ENCODE peak calls at places on chromosomes 7 and 10, in four cellular contexts. One of them, this sample, is unnamed.

GRCh38 chr7:21942955-21943354 is 2.7 kb downstream of the CDCA7L start:
- DNase-seq in kidney epithelial cell: no peak
- DNase-seq in MCF 10A: no peak
- DNase-seq in mammary epithelial cell: no peak
- DNase-seq in this sample: no peak

GRCh38 chr10:88282876-88283275 is 300.2 kb downstream of the RNLS start:
- DNase-seq in kidney epithelial cell: no peak
- DNase-seq in MCF 10A: peak; percentile 5
- DNase-seq in mammary epithelial cell: no peak
- DNase-seq in this sample: no peak

GRCh38 chr10:47299989-47300931 is at the start of gene GDF10:
- DNase-seq in kidney epithelial cell: no peak
- DNase-seq in MCF 10A: no peak
- DNase-seq in mammary epithelial cell: no peak
- DNase-seq in this sample: no peak

GRCh38 chr7:85178531-85179298 is 8.1 kb downstream of the SEMA3D start:
- DNase-seq in kidney epithelial cell: no peak
- DNase-seq in MCF 10A: no peak
- DNase-seq in mammary epithelial cell: no peak
- DNase-seq in this sample: no peak

GRCh38 chr7:30116771-30117170 is 18.0 kb upstream of the MTURN start:
- DNase-seq in kidney epithelial cell: no peak
- DNase-seq in MCF 10A: no peak
- DNase-seq in mammary epithelial cell: no peak
- DNase-seq in this sample: peak; percentile 41

GRCh38 chr10:89086801-89087513 is 96.4 kb downstream of the FAS start:
- DNase-seq in kidney epithelial cell: no peak
- DNase-seq in MCF 10A: peak; percentile 33
- DNase-seq in mammary epithelial cell: no peak
- DNase-seq in this sample: peak; percentile 93

GRCh38 chr10:76071638-76072317 is 640.4 kb downstream of the LRMDA start:
- DNase-seq in kidney epithelial cell: no peak
- DNase-seq in MCF 10A: no peak
- DNase-seq in mammary epithelial cell: no peak
- DNase-seq in this sample: peak; percentile 48

GRCh38 chr10:113651021-113651420 is 12.8 kb downstream of the NRAP start:
- DNase-seq in kidney epithelial cell: no peak
- DNase-seq in MCF 10A: no peak
- DNase-seq in mammary epithelial cell: no peak
- DNase-seq in this sample: no peak

GRCh38 chr7:137337902-137338301 is 5.6 kb downstream of the PTN start:
- DNase-seq in kidney epithelial cell: no peak
- DNase-seq in MCF 10A: peak; percentile 18
- DNase-seq in mammary epithelial cell: no peak
- DNase-seq in this sample: no peak

GRCh38 chr10:12995425-12995861 is 6.1 kb downstream of the CCDC3 start:
- DNase-seq in kidney epithelial cell: no peak
- DNase-seq in MCF 10A: no peak
- DNase-seq in mammary epithelial cell: no peak
- DNase-seq in this sample: no peak

GRCh38 chr7:29398011-29398410 is 165.6 kb upstream of the PRR15 start:
- DNase-seq in kidney epithelial cell: no peak
- DNase-seq in MCF 10A: no peak
- DNase-seq in mammary epithelial cell: no peak
- DNase-seq in this sample: no peak

GRCh38 chr10:22486431-22486830 is 141.1 kb downstream of the SPAG6 start:
- DNase-seq in kidney epithelial cell: no peak
- DNase-seq in MCF 10A: no peak
- DNase-seq in mammary epithelial cell: no peak
- DNase-seq in this sample: no peak

GRCh38 chr7:131849472-131849871 is 293.0 kb upstream of the PODXL start:
- DNase-seq in kidney epithelial cell: no peak
- DNase-seq in MCF 10A: no peak
- DNase-seq in mammary epithelial cell: no peak
- DNase-seq in this sample: no peak

GRCh38 chr10:112376578-112376855 is 2.6 kb downstream of the ACSL5 start:
- DNase-seq in kidney epithelial cell: no peak
- DNase-seq in MCF 10A: no peak
- DNase-seq in mammary epithelial cell: no peak
- DNase-seq in this sample: no peak

GRCh38 chr10:25508112-25508815 is 333.5 kb downstream of the GPR158 start:
- DNase-seq in kidney epithelial cell: no peak
- DNase-seq in MCF 10A: no peak
- DNase-seq in mammary epithelial cell: no peak
- DNase-seq in this sample: no peak

GRCh38 chr7:149067869-149068268 is 22.6 kb downstream of the ZNF786 start:
- DNase-seq in kidney epithelial cell: no peak
- DNase-seq in MCF 10A: peak; percentile 20
- DNase-seq in mammary epithelial cell: no peak
- DNase-seq in this sample: no peak

GRCh38 chr10:103731609-103732270 is 123.6 kb downstream of the SH3PXD2A start:
- DNase-seq in kidney epithelial cell: no peak
- DNase-seq in MCF 10A: no peak
- DNase-seq in mammary epithelial cell: no peak
- DNase-seq in this sample: no peak

GRCh38 chr7:146713907-146714306 is 597.3 kb downstream of the CNTNAP2 start:
- DNase-seq in kidney epithelial cell: no peak
- DNase-seq in MCF 10A: no peak
- DNase-seq in mammary epithelial cell: no peak
- DNase-seq in this sample: no peak

GRCh38 chr10:95864906-95865813 is 42.6 kb upstream of the CC2D2B start:
- DNase-seq in kidney epithelial cell: peak; percentile 25
- DNase-seq in MCF 10A: peak; percentile 76
- DNase-seq in mammary epithelial cell: peak; percentile 59
- DNase-seq in this sample: peak; percentile 35

GRCh38 chr7:142612264-142612881 is 136.9 kb upstream of the PRSS1 start:
- DNase-seq in kidney epithelial cell: peak; percentile 32
- DNase-seq in MCF 10A: no peak
- DNase-seq in mammary epithelial cell: peak; percentile 10
- DNase-seq in this sample: no peak

GRCh38 chr7:99112979-99113378 is 30.9 kb downstream of the SMURF1 start:
- DNase-seq in kidney epithelial cell: no peak
- DNase-seq in MCF 10A: no peak
- DNase-seq in mammary epithelial cell: no peak
- DNase-seq in this sample: no peak

GRCh38 chr7:126805351-126805750 is 447.4 kb downstream of the GRM8 start:
- DNase-seq in kidney epithelial cell: no peak
- DNase-seq in MCF 10A: no peak
- DNase-seq in mammary epithelial cell: no peak
- DNase-seq in this sample: no peak

GRCh38 chr10:47311193-47311899 is 10.9 kb upstream of the GDF2 start:
- DNase-seq in kidney epithelial cell: no peak
- DNase-seq in MCF 10A: no peak
- DNase-seq in mammary epithelial cell: no peak
- DNase-seq in this sample: no peak

GRCh38 chr7:156942708-156943090 is 6.8 kb upstream of the NOM1 start:
- DNase-seq in kidney epithelial cell: no peak
- DNase-seq in MCF 10A: no peak
- DNase-seq in mammary epithelial cell: no peak
- DNase-seq in this sample: no peak

GRCh38 chr10:58565256-58565655 is 52.6 kb downstream of the BICC1 start:
- DNase-seq in kidney epithelial cell: no peak
- DNase-seq in MCF 10A: no peak
- DNase-seq in mammary epithelial cell: no peak
- DNase-seq in this sample: no peak

GRCh38 chr10:101014230-101014884 is 14.7 kb downstream of the LZTS2 start:
- DNase-seq in kidney epithelial cell: no peak
- DNase-seq in MCF 10A: peak; percentile 77
- DNase-seq in mammary epithelial cell: peak; percentile 62
- DNase-seq in this sample: no peak

GRCh38 chr7:50728184-50728583 is 54.5 kb downstream of the GRB10 start:
- DNase-seq in kidney epithelial cell: no peak
- DNase-seq in MCF 10A: peak; percentile 8
- DNase-seq in mammary epithelial cell: no peak
- DNase-seq in this sample: no peak

GRCh38 chr7:106216517-106217088 is 68.2 kb downstream of the NAMPT start:
- DNase-seq in kidney epithelial cell: peak; percentile 93
- DNase-seq in MCF 10A: peak; percentile 98
- DNase-seq in mammary epithelial cell: peak; percentile 94
- DNase-seq in this sample: peak; percentile 76

DNA sequence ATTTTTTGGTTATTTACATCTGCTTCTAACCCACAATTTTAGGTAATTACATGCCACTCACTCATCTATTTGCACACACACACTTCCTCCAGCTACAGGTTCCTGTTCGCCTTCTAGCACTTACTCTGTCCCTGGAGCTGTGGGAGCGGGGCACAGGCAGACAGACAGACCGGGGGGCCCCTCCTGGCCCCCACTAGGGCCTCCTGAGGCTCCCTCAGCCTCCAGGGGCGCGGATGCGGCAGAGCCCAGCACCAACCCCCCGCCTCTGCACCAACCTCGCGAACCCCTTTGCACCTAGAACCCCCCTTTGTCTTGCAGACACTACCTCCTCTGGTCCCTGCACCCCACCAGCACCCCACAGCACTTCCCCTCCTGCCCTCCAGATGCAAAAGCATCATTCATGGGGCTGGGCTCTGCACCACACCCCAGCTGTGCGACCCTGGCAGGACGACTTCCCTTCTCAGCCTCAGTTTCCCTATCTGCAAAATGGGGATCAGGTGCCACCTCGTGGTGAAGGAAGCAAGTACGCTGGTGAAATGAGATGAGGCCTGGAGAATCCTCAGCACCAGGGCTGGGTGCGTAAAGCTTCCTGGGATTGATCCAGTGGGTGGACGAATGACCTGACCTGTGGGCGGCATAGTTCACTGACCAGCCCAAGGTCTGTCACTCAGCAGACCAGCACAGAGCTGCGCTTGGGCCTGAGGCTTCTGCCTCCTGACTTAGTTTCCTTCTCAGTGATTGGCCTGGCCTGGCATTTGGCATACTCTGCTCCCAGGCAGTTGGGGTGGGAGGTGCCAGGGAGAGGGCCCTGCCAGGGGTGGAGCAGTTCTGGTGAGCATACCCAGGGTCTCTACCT is 37.9 kb downstream of the ELFN1 start:
- DNase-seq in kidney epithelial cell: no peak
- DNase-seq in MCF 10A: no peak
- DNase-seq in mammary epithelial cell: no peak
- DNase-seq in this sample: no peak
- TF ChIP-seq CTCF in kidney epithelial cell: peak; percentile 2
- TF ChIP-seq CTCF in MCF 10A: no peak
- TF ChIP-seq CTCF in mammary epithelial cell: peak; percentile 28
- TF ChIP-seq CTCF in this sample: peak; percentile 11

GRCh38 chr7:2713370-2713769 is 25.4 kb downstream of the AMZ1 start:
- DNase-seq in kidney epithelial cell: no peak
- DNase-seq in MCF 10A: no peak
- DNase-seq in mammary epithelial cell: no peak
- DNase-seq in this sample: no peak
- TF ChIP-seq CTCF in kidney epithelial cell: no peak
- TF ChIP-seq CTCF in MCF 10A: no peak
- TF ChIP-seq CTCF in mammary epithelial cell: no peak
- TF ChIP-seq CTCF in this sample: no peak

GRCh38 chr7:129644634-129645230 is 33.2 kb downstream of the NRF1 start:
- DNase-seq in kidney epithelial cell: no peak
- DNase-seq in MCF 10A: peak; percentile 62
- DNase-seq in mammary epithelial cell: peak; percentile 35
- DNase-seq in this sample: no peak
- TF ChIP-seq CTCF in kidney epithelial cell: peak; percentile 52
- TF ChIP-seq CTCF in MCF 10A: peak; percentile 41
- TF ChIP-seq CTCF in mammary epithelial cell: peak; percentile 54
- TF ChIP-seq CTCF in this sample: peak; percentile 57

DNA sequence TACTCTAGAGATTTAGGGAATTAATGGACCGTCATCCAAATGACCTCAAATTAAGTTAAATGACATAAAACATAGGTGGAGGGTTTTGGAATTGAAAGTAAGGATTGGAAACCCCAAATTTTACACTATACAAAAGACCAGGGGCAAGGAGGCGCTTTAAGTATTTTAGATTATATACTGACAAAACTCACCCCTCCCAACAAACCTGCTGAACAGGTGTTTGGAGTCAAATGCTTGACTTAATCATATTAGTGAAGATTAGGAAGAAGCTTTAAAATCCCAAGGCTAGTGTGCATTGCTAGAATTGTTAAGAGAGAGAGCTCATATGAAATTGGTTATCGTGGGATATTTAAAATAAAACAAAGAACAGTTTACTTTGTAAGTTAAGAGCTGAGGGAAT is at the start of gene GNGT1:
- DNase-seq in kidney epithelial cell: no peak
- DNase-seq in MCF 10A: no peak
- DNase-seq in mammary epithelial cell: no peak
- DNase-seq in this sample: no peak
- TF ChIP-seq CTCF in kidney epithelial cell: no peak
- TF ChIP-seq CTCF in MCF 10A: no peak
- TF ChIP-seq CTCF in mammary epithelial cell: no peak
- TF ChIP-seq CTCF in this sample: no peak

This sample was measured in BJ.